ENCODE peak calls at places on chromosomes 2 and 18, in eight cellular contexts. A, D, H, Q, N, J, R and P are unnamed samples.

GRCh38 chr18:79588131-79588635 is 91.4 kb upstream of the CTDP1 start:
- DNase-seq in A (no peak), D (no peak), H (no peak), Q (no peak), N (no peak), J (peak; percentile 76), R (no peak), P (peak; percentile 63)

GRCh38 chr18:10225300-10225699 is 229.1 kb upstream of the APCDD1 start:
- DNase-seq in A (no peak), D (no peak), H (no peak), Q (no peak), N (no peak), J (no peak), R (no peak), P (no peak)

GRCh38 chr18:12747530-12748315 is 44.9 kb downstream of the PSMG2 start:
- DNase-seq in A (no peak), D (no peak), H (no peak), Q (no peak), N (peak; percentile 10), J (no peak), R (no peak), P (no peak)

GRCh38 chr2:133718688-133719201 is 150.5 kb upstream of the NCKAP5 start:
- DNase-seq in A (no peak), D (no peak), H (no peak), Q (no peak), N (peak; percentile 88), J (no peak), R (peak; percentile 50), P (no peak)

GRCh38 chr2:150303281-150303680 is 184.2 kb downstream of the RND3 start:
- DNase-seq in A (no peak), D (no peak), H (no peak), Q (no peak), N (no peak), J (no peak), R (no peak), P (no peak)

GRCh38 chr2:182915369-182916326 is 49.2 kb upstream of the FRZB start:
- DNase-seq in A (no peak), D (no peak), H (no peak), Q (no peak), N (peak; percentile 95), J (no peak), R (no peak), P (no peak)

GRCh38 chr2:160157861-160158813 is 41.9 kb downstream of the ITGB6 start:
- DNase-seq in A (no peak), D (no peak), H (no peak), Q (no peak), N (peak; percentile 37), J (no peak), R (no peak), P (no peak)

GRCh38 chr2:86675611-86676015 is 44.5 kb upstream of the RMND5A start:
- DNase-seq in A (no peak), D (peak; percentile 31), H (no peak), Q (no peak), N (no peak), J (no peak), R (no peak), P (no peak)

GRCh38 chr18:36580874-36581750 is 247.7 kb downstream of the TPGS2 start:
- DNase-seq in A (no peak), D (no peak), H (no peak), Q (no peak), N (peak; percentile 75), J (no peak), R (no peak), P (no peak)

GRCh38 chr2:46471-47345 is at the start of gene FAM110C:
- DNase-seq in A (peak; percentile 87), D (peak; percentile 88), H (no peak), Q (peak; percentile 78), N (no peak), J (no peak), R (peak; percentile 49), P (peak; percentile 80)

GRCh38 chr2:44748-45341 is 1.5 kb downstream of the FAM110C start:
- DNase-seq in A (no peak), D (peak; percentile 66), H (no peak), Q (no peak), N (no peak), J (no peak), R (no peak), P (no peak)

GRCh38 chr2:45342-46130 is 769 bp downstream of the FAM110C start:
- DNase-seq in A (peak; percentile 28), D (no peak), H (no peak), Q (peak; percentile 48), N (no peak), J (no peak), R (no peak), P (no peak)

GRCh38 chr2:46131-46470 is 204 bp downstream of the FAM110C start:
- DNase-seq in A (no peak), D (no peak), H (no peak), Q (no peak), N (no peak), J (no peak), R (no peak), P (no peak)

GRCh38 chr2:47346-48218 is 1.3 kb upstream of the FAM110C start:
- DNase-seq in A (no peak), D (no peak), H (no peak), Q (peak; percentile 40), N (no peak), J (no peak), R (no peak), P (no peak)
- TF ChIP-seq POLR2A in A (no peak), D (no peak), H (no peak), Q (no peak), N (no peak), J (no peak), R (no peak), P (no peak)

GRCh38 chr18:3808985-3809780 is 359.2 kb downstream of the TGIF1 start:
- DNase-seq in A (no peak), D (no peak), H (no peak), Q (no peak), N (no peak), J (no peak), R (no peak), P (no peak)

GRCh38 chr18:3804336-3804735 is 354.4 kb downstream of the TGIF1 start:
- DNase-seq in A (no peak), D (no peak), H (no peak), Q (no peak), N (no peak), J (no peak), R (no peak), P (no peak)

GRCh38 chr18:3803350-3803749 is 353.4 kb downstream of the TGIF1 start:
- DNase-seq in A (no peak), D (no peak), H (no peak), Q (no peak), N (no peak), J (no peak), R (no peak), P (no peak)

GRCh38 chr18:3810271-3810670 is 360.3 kb downstream of the TGIF1 start:
- DNase-seq in A (no peak), D (no peak), H (no peak), Q (no peak), N (no peak), J (no peak), R (no peak), P (no peak)

DNA sequence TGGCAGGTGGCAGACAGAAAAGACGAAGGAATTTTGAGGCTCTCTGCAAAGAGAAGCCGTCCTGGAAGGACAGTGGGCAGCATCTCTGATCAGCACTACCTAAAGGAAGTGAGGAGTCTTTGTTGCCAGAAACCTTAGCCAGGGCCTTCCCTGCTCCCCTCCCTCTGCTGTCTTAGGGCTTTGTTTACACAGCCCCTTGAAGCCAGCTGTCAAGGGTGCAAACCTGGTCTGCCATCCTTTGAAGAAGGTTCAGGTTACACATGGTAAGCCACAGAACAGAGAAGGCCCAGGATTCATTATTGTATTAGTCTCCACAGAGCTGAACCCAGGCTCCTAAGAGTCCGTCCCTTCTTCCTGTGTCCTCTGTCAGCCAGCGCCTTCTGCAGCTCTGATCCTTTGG is 356.7 kb downstream of the TGIF1 start:
- DNase-seq in A (no peak), D (no peak), H (no peak), Q (no peak), N (no peak), J (no peak), R (no peak), P (no peak)
- H3K4me3 ChIP-seq in A (no peak overlapping the region), D (no peak overlapping the region), H (no peak overlapping the region), Q (no peak overlapping the region), N (no peak overlapping the region), J (no peak overlapping the region), R (no peak overlapping the region), P (no peak overlapping the region)

DNA sequence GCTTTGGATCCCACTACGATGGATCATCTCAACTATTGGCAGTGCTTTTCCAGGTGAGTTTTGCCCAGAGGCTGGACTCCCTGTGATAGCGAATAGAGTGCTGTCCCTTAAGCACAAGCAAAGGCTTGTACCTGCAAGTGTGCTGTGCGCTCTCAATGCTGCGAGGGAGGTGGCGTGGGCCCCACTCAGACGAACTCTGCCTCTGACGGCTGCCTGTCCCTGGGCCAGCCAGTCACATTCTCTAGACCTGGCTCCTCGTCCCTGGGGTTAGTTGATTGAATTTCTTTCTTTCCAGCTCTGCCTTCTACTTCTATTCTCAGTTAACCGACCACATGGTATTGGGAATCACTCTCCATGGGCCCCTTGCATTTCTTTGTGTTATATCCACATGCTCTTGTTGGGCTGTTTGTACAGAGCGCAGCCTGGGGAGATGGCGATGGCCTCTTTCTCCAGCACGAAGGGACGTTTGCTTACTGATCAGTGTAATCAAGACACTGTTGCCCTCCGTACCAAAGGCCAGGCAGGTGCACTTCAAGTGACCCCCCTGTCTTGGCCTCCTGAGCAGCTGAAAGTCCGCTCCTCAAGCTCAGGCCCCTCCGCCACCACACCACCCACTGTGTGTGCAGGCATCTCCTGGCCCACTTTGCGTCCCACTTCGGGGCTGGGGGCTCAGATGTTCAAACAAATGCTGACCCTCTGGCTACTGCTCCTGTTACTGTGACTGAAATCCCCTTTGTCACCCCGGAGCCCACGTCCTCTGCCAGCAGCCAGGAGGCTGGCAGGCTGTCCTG is 151.3 kb downstream of the ZNF236 start:
- DNase-seq in A (no peak), D (no peak), H (no peak), Q (no peak), N (no peak), J (no peak), R (no peak), P (peak; percentile 60)
- H3K4me1 ChIP-seq in A (no peaks in the 10 kb centered on the region), D (peaks cover 17% of the 10 kb centered on the region), H (no peaks in the 10 kb centered on the region), Q (peaks cover 3% of the 10 kb centered on the region), N (no peaks in the 10 kb centered on the region), J (peaks cover 15% of the 10 kb centered on the region), R (no peaks in the 10 kb centered on the region), P (no peaks in the 10 kb centered on the region)

GRCh38 chr2:148021059-148021985 is at the start of gene MBD5:
- DNase-seq in A (no peak), D (peak; percentile 37), H (peak; percentile 67), Q (no peak), N (peak; percentile 58), J (no peak), R (peak; percentile 24), P (peak; percentile 88)
- TF ChIP-seq POLR2A in A (peak; percentile 9), D (no peak), H (no peak), Q (peak; percentile 16), N (peak; percentile 32), J (peak; percentile 26), R (no peak), P (no peak)